ENCODE peak calls at places on chromosomes 16 and 17, in nine cellular contexts. V is esophagus squamous epithelium; K is ovary; H is fibroblast of lung; C is transverse colon; I is PC-9; M is pancreas; F is SK-N-SH; U is CD8-positive, alpha-beta memory T cell. L is an unnamed sample.

GRCh38 chr16:23064642-23065041 is 84.6 kb downstream of the USP31 start:
- DNase-seq in H (no peak), C (no peak), F (no peak), U (no peak), K (no peak), M (no peak), V (no peak), I (no peak), L (no peak)

GRCh38 chr16:49355923-49356665 is 17.5 kb upstream of the C16orf78 start:
- DNase-seq in F (no peak), C (no peak), H (no peak), V (no peak), I (no peak), K (no peak), M (no peak), U (no peak), L (no peak)

GRCh38 chr16:55401036-55401435 is 77.0 kb downstream of the IRX6 start:
- DNase-seq in K (no peak), V (no peak), H (no peak), M (no peak), F (no peak), I (no peak), C (no peak), U (no peak), L (no peak)

GRCh38 chr16:68778551-68779231 is 41.6 kb downstream of the CDH1 start:
- DNase-seq in K (no peak), C (peak), H (no peak), I (peak), V (no peak), M (peak), F (no peak), U (no peak), L (no peak)

GRCh38 chr16:27221576-27222498 is 18.5 kb downstream of the KDM8 start:
- DNase-seq in I (no peak), C (peak), V (no peak), M (peak), K (no peak), U (no peak), F (no peak), H (peak), L (no peak)

GRCh38 chr17:79019631-79020584 is 4.1 kb upstream of the C1QTNF1 start:
- DNase-seq in I (peak), C (peak), M (no peak), F (peak), K (peak), U (peak), H (peak), V (no peak), L (no peak)

GRCh38 chr17:80848449-80849102 is 143.1 kb upstream of the CHMP6 start:
- DNase-seq in U (no peak), F (no peak), V (no peak), K (no peak), I (no peak), M (no peak), C (peak), H (no peak), L (no peak)

GRCh38 chr16:11039726-11040125 is 95.4 kb downstream of the CLEC16A start:
- DNase-seq in I (no peak), C (no peak), V (no peak), M (no peak), K (no peak), F (no peak), U (no peak), H (no peak), L (no peak)

GRCh38 chr16:30054959-30055553 is 10.5 kb upstream of the ALDOA start:
- DNase-seq in H (no peak), K (no peak), C (peak), U (peak), F (peak), V (no peak), I (peak), M (peak), L (peak)

GRCh38 chr17:41329279-41329925 is 13.9 kb upstream of the KRTAP17-1 start:
- DNase-seq in V (no peak), C (peak), U (no peak), M (no peak), I (peak), F (peak), K (no peak), H (peak), L (no peak)

DNA sequence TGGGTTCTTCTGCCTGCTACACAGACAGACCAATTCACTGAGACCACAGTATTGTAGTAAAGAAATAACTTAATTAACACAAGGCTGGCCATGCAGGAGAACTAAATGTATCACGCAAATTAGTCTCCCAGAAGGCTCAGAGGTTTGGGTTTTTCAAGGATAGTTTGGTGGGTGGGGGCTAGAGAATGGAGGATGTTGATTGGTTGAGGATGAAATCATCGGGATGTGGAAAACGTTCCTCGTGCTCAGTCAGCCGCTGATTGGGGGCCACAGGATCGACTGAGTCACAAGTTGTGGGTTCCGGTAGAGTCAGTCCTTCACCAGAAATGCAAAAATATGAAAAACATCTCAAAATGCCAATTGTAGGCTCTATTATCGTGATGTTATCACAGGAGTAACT is 18.7 kb downstream of the RHOT1 start:
- DNase-seq in C (no peak), I (no peak), M (no peak), K (no peak), U (no peak), H (no peak), V (no peak), F (no peak), L (no peak)
- H3K27ac ChIP-seq in C (no peak), I (no peak), M (no peak), K (no peak), U (no peak), H (peak), V (no peak), F (peak), L (no peak)

DNA sequence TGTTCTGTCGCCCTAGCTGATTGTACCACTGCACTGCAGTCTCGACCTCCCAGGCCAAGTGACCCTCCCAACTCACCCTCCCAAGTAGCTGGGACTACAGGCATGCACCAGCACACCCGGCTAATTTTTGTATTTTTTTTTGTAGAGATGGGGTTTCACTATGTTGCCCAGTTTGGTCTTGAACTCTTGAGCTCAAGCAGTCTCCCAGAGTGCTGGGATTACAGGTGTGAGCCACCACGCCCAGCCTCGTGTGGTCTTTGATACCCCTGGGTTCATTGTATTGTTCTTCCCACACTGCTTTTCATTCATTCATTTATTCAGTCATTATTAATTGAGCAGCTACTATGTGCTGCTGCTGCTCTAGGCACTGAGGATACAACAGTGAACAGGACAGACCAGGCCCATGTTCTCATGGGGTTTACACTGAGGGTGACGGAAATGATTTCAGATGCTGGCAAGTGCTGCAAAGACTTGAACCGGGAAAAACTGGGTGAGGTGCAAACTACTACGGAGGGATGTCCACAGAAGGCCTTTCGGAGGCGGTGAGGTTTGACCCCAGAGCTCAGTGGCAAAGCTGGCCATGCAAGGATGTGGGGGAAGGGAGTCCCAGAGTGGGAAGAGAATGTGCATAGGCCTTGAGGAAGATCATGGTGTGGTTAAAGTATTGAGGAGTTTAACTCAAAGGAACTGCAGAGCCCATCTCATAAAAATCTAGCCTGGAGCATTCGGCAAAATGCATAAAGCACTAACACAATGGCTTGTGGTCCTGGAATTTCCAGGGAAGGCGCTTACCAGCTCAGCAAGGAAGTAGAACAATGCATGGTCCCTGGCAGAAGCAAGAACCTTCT is 10.9 kb downstream of the ABCC1 start:
- DNase-seq in U (no peak), I (no peak), C (no peak), H (no peak), F (no peak), K (no peak), V (no peak), M (no peak), L (no peak)
- H3K27ac ChIP-seq in U (peak), I (no peak), C (peak), H (no peak), F (no peak), K (no peak), V (peak), M (no peak), L (no peak)

DNA sequence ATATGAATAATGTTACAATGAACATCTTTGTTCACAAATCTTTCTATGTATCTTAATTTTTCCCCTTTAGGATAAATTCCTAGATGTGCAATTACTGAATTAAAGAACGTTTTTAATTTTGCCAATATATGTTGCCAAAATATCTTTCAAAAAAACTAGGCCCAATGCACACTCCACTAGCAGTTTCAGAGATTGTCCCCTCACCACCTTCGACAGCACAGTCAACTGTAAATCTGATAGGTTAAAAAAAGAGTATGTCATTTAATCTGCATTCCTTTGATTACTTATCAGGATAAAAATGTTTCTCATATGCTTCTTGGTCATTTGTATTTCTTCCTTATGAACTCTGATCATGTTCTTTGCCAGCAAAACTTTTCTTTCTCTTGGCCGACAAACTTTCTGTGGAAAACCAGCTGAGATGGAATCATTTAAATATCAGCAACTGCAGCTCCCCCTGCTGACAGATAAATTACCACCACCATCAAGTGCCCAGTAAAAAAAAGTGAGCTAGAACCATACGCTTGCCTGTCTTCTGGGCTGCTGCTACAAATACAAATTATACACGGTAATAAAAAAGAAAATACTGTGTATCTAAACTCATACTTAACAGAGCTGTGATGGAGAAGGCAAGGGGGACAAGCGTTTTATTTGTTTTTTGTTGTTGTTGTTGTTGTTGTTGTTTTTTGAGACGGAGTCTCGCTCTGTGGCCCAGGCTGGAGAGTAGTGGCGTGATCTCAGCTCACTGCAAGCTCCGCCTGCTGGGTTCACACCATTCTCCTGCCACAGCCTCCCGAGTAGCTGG is 19.6 kb upstream of the KANSL1 start:
- DNase-seq in M (no peak), K (peak), H (peak), U (peak), C (peak), F (peak), I (peak), V (no peak), L (no peak)
- H3K27ac ChIP-seq in M (peak), K (no peak), H (no peak), U (no peak), C (peak), F (no peak), I (no peak), V (no peak), L (no peak)

GRCh38 chr17:1545618-1546017 is 17.0 kb downstream of the PITPNA start:
- DNase-seq in F (no peak), C (peak), M (no peak), I (no peak), H (no peak), U (no peak), V (no peak), K (no peak), L (peak)
- H3K27ac ChIP-seq in F (no peak), C (no peak), M (no peak), I (no peak), H (no peak), U (no peak), V (no peak), K (no peak), L (no peak)

DNA sequence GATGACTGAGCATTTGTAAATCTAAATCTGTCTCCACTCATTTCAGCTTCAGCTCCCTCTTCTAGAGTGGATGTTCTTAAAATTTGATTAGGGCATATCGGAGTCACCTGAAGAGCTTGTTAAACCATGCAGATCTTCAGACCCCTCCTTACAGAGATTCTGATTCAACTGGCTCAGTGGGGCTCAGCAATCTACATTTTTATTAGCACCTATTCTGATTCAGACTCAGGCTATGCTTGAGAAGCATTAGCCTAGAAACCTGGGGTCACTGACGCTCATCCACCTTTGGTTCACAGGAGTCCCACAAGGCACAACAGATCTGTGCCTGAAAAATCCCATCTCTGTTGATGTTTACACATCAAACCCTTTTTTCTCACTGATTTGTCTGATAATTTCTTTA is 365.6 kb downstream of the GRIN2A start:
- DNase-seq in U (no peak), H (no peak), I (no peak), C (no peak), M (no peak), V (no peak), K (no peak), F (no peak), L (no peak)
- H3K27ac ChIP-seq in U (no peak), H (no peak), I (no peak), C (no peak), M (no peak), V (no peak), K (no peak), F (no peak), L (no peak)

GRCh38 chr17:29158096-29158495 is 22.1 kb downstream of the MYO18A start:
- DNase-seq in K (no peak), F (no peak), U (no peak), M (no peak), I (no peak), H (no peak), C (no peak), V (no peak), L (no peak)

GRCh38 chr17:29157310-29157709 is 22.9 kb downstream of the MYO18A start:
- DNase-seq in V (no peak), K (no peak), F (no peak), I (no peak), H (no peak), M (no peak), U (no peak), C (no peak), L (no peak)

GRCh38 chr17:29155966-29156338 is 24.2 kb downstream of the MYO18A start:
- DNase-seq in I (no peak), F (no peak), V (no peak), H (peak), K (no peak), U (no peak), C (no peak), M (no peak), L (no peak)

GRCh38 chr17:29155235-29155965 is 24.8 kb downstream of the MYO18A start:
- DNase-seq in U (no peak), C (peak), V (no peak), K (no peak), I (peak), H (peak), M (peak), F (peak), L (no peak)

DNA sequence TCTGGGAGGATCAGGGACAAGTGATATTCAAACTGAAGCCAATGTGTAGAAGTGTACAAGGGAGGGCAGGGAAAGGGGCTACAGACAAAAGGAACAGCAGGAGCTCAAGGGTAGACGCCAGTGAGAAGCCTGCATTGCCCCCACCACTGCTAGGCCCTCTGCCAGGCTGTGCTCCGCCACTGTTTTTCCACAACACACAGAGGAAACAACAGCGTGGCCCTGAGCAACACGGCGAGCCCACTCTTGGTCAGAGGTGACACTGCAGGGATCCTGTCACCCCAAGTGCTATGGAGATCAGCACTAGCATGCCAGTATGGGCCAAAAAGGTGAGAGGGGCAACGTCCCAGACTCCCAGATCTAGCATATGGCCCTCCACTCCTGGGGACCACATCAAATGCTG is 23.4 kb downstream of the MYO18A start:
- DNase-seq in V (no peak), K (no peak), M (no peak), I (no peak), U (no peak), H (no peak), C (no peak), F (no peak), L (no peak)
- H3K27ac ChIP-seq in V (peak), K (no peak), M (no peak), I (peak), U (no peak), H (no peak), C (peak), F (peak), L (peak)

GRCh38 chr16:85717393-85718152 is 28.8 kb upstream of the GINS2 start:
- DNase-seq in U (peak), H (peak), F (peak), I (peak), V (no peak), C (peak), M (peak), K (peak), L (no peak)

GRCh38 chr16:85716680-85717038 is 27.9 kb upstream of the GINS2 start:
- DNase-seq in H (no peak), K (no peak), I (no peak), M (no peak), F (peak), V (no peak), C (no peak), U (no peak), L (no peak)

GRCh38 chr16:85718153-85718477 is 29.4 kb upstream of the GINS2 start:
- DNase-seq in V (no peak), M (no peak), K (no peak), I (no peak), F (no peak), H (no peak), U (no peak), C (no peak), L (no peak)

GRCh38 chr16:85715169-85716015 is 26.6 kb upstream of the GINS2 start:
- DNase-seq in F (no peak), C (no peak), M (no peak), V (no peak), H (peak), U (no peak), K (no peak), I (no peak), L (no peak)

DNA sequence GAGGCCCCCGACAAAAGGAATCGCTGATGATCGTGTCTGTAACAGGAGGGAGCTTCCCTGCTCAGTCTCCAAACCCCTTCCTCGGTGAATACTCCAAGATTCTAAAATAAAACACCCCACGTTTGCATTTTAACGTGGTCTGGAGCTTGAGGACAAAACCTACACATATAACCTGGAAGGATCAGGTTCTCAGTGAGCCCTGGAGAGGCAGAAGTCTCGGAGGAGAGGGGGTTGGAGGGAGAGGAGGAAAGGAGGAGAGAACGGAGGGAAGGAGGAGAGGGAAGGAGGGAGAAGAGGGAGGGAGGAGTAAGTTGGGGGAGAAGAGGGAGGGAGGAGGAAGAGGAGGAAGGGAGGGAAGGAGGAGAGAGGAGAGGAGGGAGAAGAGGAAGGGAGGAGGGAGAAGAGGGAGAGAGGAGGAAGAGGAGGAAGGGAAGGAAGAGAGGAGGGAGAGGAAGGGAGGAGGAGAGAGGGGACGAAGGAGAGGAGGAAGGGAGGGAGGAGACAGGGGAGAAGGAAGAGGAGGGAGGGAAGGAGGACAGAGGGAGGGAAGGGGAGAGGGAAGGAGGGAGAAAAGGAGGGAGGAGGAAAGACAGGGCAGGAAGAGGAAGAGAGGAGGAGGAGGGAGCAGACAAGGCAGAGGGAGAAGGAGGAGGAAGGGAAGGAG is 27.4 kb upstream of the GINS2 start:
- DNase-seq in M (no peak), U (no peak), K (no peak), C (no peak), V (no peak), F (no peak), H (no peak), I (no peak), L (no peak)
- H3K27ac ChIP-seq in M (no peak), U (no peak), K (no peak), C (no peak), V (no peak), F (no peak), H (no peak), I (no peak), L (peak)

GRCh38 chr17:61661135-61661534 is 70.1 kb upstream of the NACA2 start:
- DNase-seq in F (no peak), C (no peak), U (no peak), K (no peak), V (no peak), H (peak), M (no peak), I (no peak), L (no peak)
- H3K27ac ChIP-seq in F (no peak), C (no peak), U (no peak), K (no peak), V (no peak), H (no peak), M (no peak), I (no peak), L (no peak)

GRCh38 chr17:47607481-47607880 is 42.2 kb upstream of the KPNB1 start:
- DNase-seq in K (no peak), V (no peak), U (no peak), M (no peak), I (no peak), F (no peak), H (no peak), C (no peak), L (no peak)

GRCh38 chr17:47603830-47604229 is 45.9 kb upstream of the KPNB1 start:
- DNase-seq in C (no peak), M (no peak), I (no peak), V (no peak), K (no peak), F (no peak), U (no peak), H (no peak), L (no peak)

GRCh38 chr17:47605006-47605405 is 44.7 kb upstream of the KPNB1 start:
- DNase-seq in H (no peak), U (no peak), F (no peak), K (no peak), M (no peak), V (no peak), C (no peak), I (no peak), L (no peak)

GRCh38 chr17:47604268-47604927 is 45.3 kb upstream of the KPNB1 start:
- DNase-seq in H (peak), C (no peak), I (no peak), F (peak), V (no peak), K (no peak), M (no peak), U (no peak), L (no peak)
- H3K27ac ChIP-seq in H (no peak), C (peak), I (peak), F (peak), V (no peak), K (no peak), M (no peak), U (no peak), L (no peak)

L was measured in epithelial cell of prostate.